ENCODE peak calls at places on chromosomes 7 and 10, in eight cellular contexts. J is cardiac fibroblast, N is gastrocnemius medialis, B is heart right ventricle, Y is cardiac muscle cell, V is AG04449, E is GM23338, M is HL-60. O is an unnamed sample.

GRCh38 chr7:1727812-1728570 is 57.9 kb downstream of the ELFN1 start:
- DNase-seq in J (no peak), N (no peak), B (no peak), Y (no peak), V (no peak), E (no peak), M (no peak), O (no peak)

GRCh38 chr7:64307254-64308018 is 6.3 kb upstream of the ZNF736 start:
- DNase-seq in J (peak; percentile 82), N (peak; percentile 81), B (peak; percentile 91), Y (peak; percentile 97), V (no peak), E (peak; percentile 90), M (peak; percentile 98), O (peak; percentile 92)

GRCh38 chr7:151844080-151844827 is 32.7 kb downstream of the PRKAG2 start:
- DNase-seq in J (peak; percentile 87), N (no peak), B (no peak), Y (peak; percentile 60), V (peak; percentile 4), E (no peak), M (peak; percentile 23), O (peak; percentile 44)

GRCh38 chr10:78292250-78292986 is 258.8 kb downstream of the RPS24 start:
- DNase-seq in J (no peak), N (no peak), B (no peak), Y (no peak), V (no peak), E (no peak), M (peak; percentile 51), O (no peak)

GRCh38 chr7:41096921-41097320 is 606.0 kb downstream of the INHBA start:
- DNase-seq in J (peak; percentile 67), N (no peak), B (no peak), Y (peak; percentile 19), V (peak; percentile 95), E (no peak), M (no peak), O (no peak)

GRCh38 chr10:42986618-42987017 is 90.3 kb upstream of the RET start:
- DNase-seq in J (no peak), N (no peak), B (no peak), Y (no peak), V (no peak), E (no peak), M (no peak), O (no peak)

GRCh38 chr10:26714816-26715487 is 17.5 kb downstream of the PDSS1 start:
- DNase-seq in J (no peak), N (no peak), B (no peak), Y (no peak), V (no peak), E (no peak), M (no peak), O (no peak)

GRCh38 chr7:13821152-13821787 is 168.2 kb downstream of the ETV1 start:
- DNase-seq in J (no peak), N (no peak), B (no peak), Y (no peak), V (no peak), E (no peak), M (no peak), O (no peak)

GRCh38 chr7:9921326-9921725 is 1052.3 kb upstream of the PHF14 start:
- DNase-seq in J (no peak), N (no peak), B (no peak), Y (no peak), V (no peak), E (no peak), M (no peak), O (no peak)

GRCh38 chr10:122565766-122566206 is 5.2 kb downstream of the DMBT1 start:
- DNase-seq in J (peak; percentile 93), N (peak; percentile 18), B (peak; percentile 77), Y (peak; percentile 91), V (peak; percentile 41), E (peak; percentile 89), M (peak; percentile 63), O (peak; percentile 94)

GRCh38 chr7:114073711-114074110 is 154.9 kb upstream of the PPP1R3A start:
- DNase-seq in J (no peak), N (no peak), B (no peak), Y (no peak), V (no peak), E (no peak), M (no peak), O (no peak)

GRCh38 chr10:34231441-34232180 is 583.5 kb downstream of the PARD3 start:
- DNase-seq in J (no peak), N (no peak), B (no peak), Y (peak; percentile 12), V (no peak), E (no peak), M (no peak), O (no peak)

GRCh38 chr10:100043796-100044195 is 34.0 kb upstream of the DNMBP start:
- DNase-seq in J (peak; percentile 81), N (peak; percentile 25), B (peak; percentile 55), Y (peak; percentile 81), V (no peak), E (no peak), M (peak; percentile 7), O (peak; percentile 86)

GRCh38 chr10:12252882-12253546 is 57.0 kb downstream of the CDC123 start:
- DNase-seq in J (peak; percentile 17), N (no peak), B (no peak), Y (no peak), V (no peak), E (peak; percentile 80), M (no peak), O (no peak)

GRCh38 chr10:116110736-116111135 is 162.3 kb downstream of the GFRA1 start:
- DNase-seq in J (no peak), N (no peak), B (no peak), Y (no peak), V (no peak), E (no peak), M (no peak), O (no peak)

GRCh38 chr10:113381906-113382562 is 170.8 kb upstream of the HABP2 start:
- DNase-seq in J (peak; percentile 73), N (no peak), B (no peak), Y (peak; percentile 81), V (peak; percentile 23), E (no peak), M (no peak), O (peak; percentile 79)

GRCh38 chr10:126500866-126501265 is 112.6 kb upstream of the ADAM12 start:
- DNase-seq in J (peak; percentile 35), N (no peak), B (no peak), Y (peak; percentile 27), V (peak; percentile 69), E (no peak), M (no peak), O (peak; percentile 32)

GRCh38 chr7:131219277-131220041 is 108.2 kb upstream of the MKLN1 start:
- DNase-seq in J (peak; percentile 21), N (peak; percentile 40), B (peak; percentile 29), Y (peak; percentile 30), V (no peak), E (peak; percentile 72), M (peak; percentile 53), O (peak; percentile 51)

DNA sequence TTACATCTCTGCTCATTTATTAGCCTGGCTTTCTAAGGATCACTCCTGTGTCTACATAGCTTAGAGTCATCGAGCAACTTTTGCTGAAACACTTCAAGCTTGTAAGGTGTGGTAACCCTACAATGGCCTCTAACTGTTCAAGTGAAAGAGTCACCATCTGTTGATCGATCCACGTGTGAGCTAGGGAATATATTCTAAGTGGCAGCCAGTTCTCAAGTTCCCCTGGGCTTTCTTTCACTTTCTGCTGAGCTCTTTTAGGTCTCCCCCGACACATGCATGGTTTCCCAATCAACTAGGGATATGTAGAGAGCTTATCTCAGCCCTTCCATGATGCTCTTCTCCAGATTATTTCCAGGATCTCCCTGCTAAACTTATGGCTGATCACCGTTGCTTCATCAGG is 15.5 kb downstream of the AOAH start:
- DNase-seq in J (no peak), N (no peak), B (no peak), Y (no peak), V (no peak), E (no peak), M (no peak), O (no peak)
- H3K4me3 ChIP-seq in J (no peak overlapping the region), N (no peak overlapping the region), B (no peak overlapping the region), Y (no peak overlapping the region), V (no peak overlapping the region), E (no peak overlapping the region), M (no peak overlapping the region), O (no peak overlapping the region)

DNA sequence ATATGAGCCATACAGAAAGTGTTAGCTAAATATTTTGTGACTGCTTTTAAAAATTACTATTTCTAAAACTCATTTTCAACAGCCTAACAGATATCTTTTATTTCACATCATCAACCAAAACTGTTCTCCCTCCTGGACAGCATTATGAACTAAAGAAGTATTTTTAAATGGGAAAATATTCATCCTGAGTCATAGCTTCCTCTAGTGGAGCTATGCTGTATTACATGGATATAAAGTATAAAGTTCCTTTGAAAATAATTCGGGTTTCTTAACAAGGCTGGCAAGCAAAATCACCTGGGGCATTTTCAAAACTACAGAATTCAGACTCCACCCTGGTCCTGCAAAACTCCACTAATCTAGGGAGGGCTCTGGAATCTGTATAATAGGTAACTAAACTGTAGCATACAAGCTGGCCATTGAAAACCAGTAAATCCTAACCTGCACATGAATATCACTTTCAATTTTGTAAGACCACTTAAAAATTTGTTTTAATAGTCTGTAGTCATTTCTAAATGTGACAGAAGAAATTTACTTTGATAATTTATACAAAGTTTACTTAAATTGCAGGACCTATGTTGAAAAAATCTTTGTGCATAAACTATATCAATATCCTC is 53.5 kb downstream of the SCIN start:
- DNase-seq in J (peak; percentile 57), N (no peak), B (no peak), Y (peak; percentile 33), V (no peak), E (peak; percentile 61), M (no peak), O (peak; percentile 50)
- TF ChIP-seq CTCF in J (peak; percentile 73), N (peak; percentile 60), B (peak; percentile 74), Y (peak; percentile 69), V (peak; percentile 54), E (peak; percentile 91), M (peak; percentile 37), O (peak; percentile 78)

GRCh38 chr7:158301221-158301620 is 286.4 kb downstream of the PTPRN2 start:
- DNase-seq in J (no peak), N (no peak), B (no peak), Y (no peak), V (no peak), E (no peak), M (no peak), O (no peak)

GRCh38 chr7:158303121-158303520 is 284.5 kb downstream of the PTPRN2 start:
- DNase-seq in J (no peak), N (no peak), B (no peak), Y (no peak), V (no peak), E (no peak), M (no peak), O (no peak)

GRCh38 chr7:158302274-158303070 is 285.2 kb downstream of the PTPRN2 start:
- DNase-seq in J (no peak), N (no peak), B (no peak), Y (peak; percentile 6), V (no peak), E (no peak), M (no peak), O (no peak)

GRCh38 chr7:158299607-158300006 is 288.0 kb downstream of the PTPRN2 start:
- DNase-seq in J (no peak), N (no peak), B (no peak), Y (no peak), V (no peak), E (no peak), M (no peak), O (no peak)

GRCh38 chr7:158300427-158300826 is 287.2 kb downstream of the PTPRN2 start:
- DNase-seq in J (no peak), N (no peak), B (no peak), Y (no peak), V (no peak), E (no peak), M (no peak), O (no peak)
- H3K4me3 ChIP-seq in J (no peak overlapping the region), N (no peak overlapping the region), B (no peak overlapping the region), Y (no peak overlapping the region), V (no peak overlapping the region), E (no peak overlapping the region), M (no peak overlapping the region), O (no peak overlapping the region)

GRCh38 chr10:79488303-79488702 is 24.0 kb upstream of the EIF5AL1 start:
- DNase-seq in J (peak; percentile 94), N (peak; percentile 54), B (peak; percentile 57), Y (peak; percentile 95), V (peak; percentile 59), E (no peak), M (no peak), O (peak; percentile 94)
- TF ChIP-seq CTCF in J (no peak), N (no peak), B (no peak), Y (no peak), V (no peak), E (no peak), M (no peak), O (no peak)